ENCODE peak calls at places on chromosomes 5 and 9, in five cellular contexts. J is HCT116, Y is cardiac fibroblast, V is NCI-H82, R is NCI-H1092. A is an unnamed sample.

GRCh38 chr9:4096121-4096520 is 203.7 kb downstream of the GLIS3 start:
- DNase-seq in V (no peak), Y (peak; percentile 53), J (no peak), R (no peak), A (no peak)

GRCh38 chr5:2163940-2164490 is 281.3 kb upstream of the IRX4 start:
- DNase-seq in Y (no peak), V (no peak), R (no peak), J (no peak), A (no peak)

GRCh38 chr5:180138214-180138975 is 66.8 kb upstream of the RNF130 start:
- DNase-seq in Y (no peak), V (peak; percentile 37), R (no peak), J (no peak), A (no peak)

GRCh38 chr9:115208503-115208902 is 90.5 kb upstream of the TNC start:
- DNase-seq in V (no peak), Y (no peak), R (no peak), J (no peak), A (no peak)

GRCh38 chr5:152105085-152105484 is 180.4 kb upstream of the GLRA1 start:
- DNase-seq in Y (no peak), V (no peak), J (no peak), R (no peak), A (no peak)

GRCh38 chr9:34158362-34158869 is 20.4 kb upstream of the UBAP1 start:
- DNase-seq in J (no peak), Y (peak; percentile 91), R (no peak), V (peak; percentile 39), A (no peak)

GRCh38 chr5:149680810-149681221 is 49.3 kb upstream of the PPARGC1B start:
- DNase-seq in V (no peak), R (no peak), Y (no peak), J (no peak), A (no peak)

GRCh38 chr5:41371741-41372140 is 138.7 kb downstream of the PLCXD3 start:
- DNase-seq in J (no peak), V (no peak), R (no peak), Y (peak; percentile 72), A (no peak)

GRCh38 chr5:104412649-104413240 is 850.2 kb upstream of the NUDT12 start:
- DNase-seq in R (no peak), V (peak; percentile 46), Y (peak; percentile 23), J (peak; percentile 21), A (no peak)

GRCh38 chr9:130193119-130193518 is 20.9 kb downstream of the NCS1 start:
- DNase-seq in V (no peak), J (no peak), R (no peak), Y (no peak), A (no peak)

GRCh38 chr5:6766558-6767191 is 53.4 kb downstream of the TENT4A start:
- DNase-seq in R (peak; percentile 81), V (no peak), J (peak; percentile 77), Y (peak; percentile 63), A (peak; percentile 6)

GRCh38 chr5:91443028-91443427 is 59.9 kb upstream of the ARRDC3 start:
- DNase-seq in J (no peak), Y (peak; percentile 62), R (no peak), V (no peak), A (no peak)

GRCh38 chr9:88090151-88090581 is 48.1 kb downstream of the SPATA31C2 start:
- DNase-seq in Y (peak; percentile 12), V (no peak), J (no peak), R (no peak), A (no peak)

GRCh38 chr5:81027481-81028058 is 67.4 kb downstream of the RASGRF2 start:
- DNase-seq in J (no peak), Y (no peak), V (no peak), R (no peak), A (no peak)

GRCh38 chr5:57037355-57037754 is 85.4 kb upstream of the MIER3 start:
- DNase-seq in V (peak; percentile 1), R (no peak), J (peak; percentile 23), Y (no peak), A (peak; percentile 1)